ENCODE peak calls at places on chromosomes 16 and 17, in ten cellular contexts. One of them, this sample, is unnamed.
A peak's percentile ranks its signal among the peaks of the same experiment; 100 is the strongest.

GRCh38 chr17:4161179-4161559 is 18.2 kb downstream of the CYB5D2 start:
- DNase-seq in cardiac fibroblast: peak; percentile 96
- DNase-seq in PC-3: peak; percentile 86
- DNase-seq in fibroblast of villous mesenchyme: peak; percentile 97
- DNase-seq in glutamatergic neuron: no peak
- DNase-seq in body of pancreas: no peak
- DNase-seq in WERI-Rb-1: no peak
- DNase-seq in A673: no peak
- DNase-seq in kidney epithelial cell: peak; percentile 63
- DNase-seq in CD4-positive, alpha-beta T cell: no peak
- DNase-seq in this sample: peak; percentile 92

GRCh38 chr16:9821331-9821730 is 360.9 kb downstream of the GRIN2A start:
- DNase-seq in cardiac fibroblast: no peak
- DNase-seq in PC-3: no peak
- DNase-seq in fibroblast of villous mesenchyme: no peak
- DNase-seq in glutamatergic neuron: no peak
- DNase-seq in body of pancreas: no peak
- DNase-seq in WERI-Rb-1: no peak
- DNase-seq in A673: no peak
- DNase-seq in kidney epithelial cell: no peak
- DNase-seq in CD4-positive, alpha-beta T cell: no peak
- DNase-seq in this sample: no peak

GRCh38 chr16:2287916-2288547 is 20.1 kb upstream of the RNPS1 start:
- DNase-seq in cardiac fibroblast: no peak
- DNase-seq in PC-3: no peak
- DNase-seq in fibroblast of villous mesenchyme: no peak
- DNase-seq in glutamatergic neuron: no peak
- DNase-seq in body of pancreas: no peak
- DNase-seq in WERI-Rb-1: no peak
- DNase-seq in A673: no peak
- DNase-seq in kidney epithelial cell: no peak
- DNase-seq in CD4-positive, alpha-beta T cell: no peak
- DNase-seq in this sample: no peak

GRCh38 chr17:602436-602835 is 112.2 kb downstream of the VPS53 start:
- DNase-seq in cardiac fibroblast: no peak
- DNase-seq in PC-3: no peak
- DNase-seq in fibroblast of villous mesenchyme: peak; percentile 94
- DNase-seq in glutamatergic neuron: no peak
- DNase-seq in body of pancreas: no peak
- DNase-seq in WERI-Rb-1: no peak
- DNase-seq in A673: no peak
- DNase-seq in kidney epithelial cell: no peak
- DNase-seq in CD4-positive, alpha-beta T cell: no peak
- DNase-seq in this sample: no peak

GRCh38 chr16:73028263-73028662 is 19.7 kb downstream of the ZFHX3 start:
- DNase-seq in cardiac fibroblast: no peak
- DNase-seq in PC-3: no peak
- DNase-seq in fibroblast of villous mesenchyme: no peak
- DNase-seq in glutamatergic neuron: no peak
- DNase-seq in body of pancreas: peak; percentile 36
- DNase-seq in WERI-Rb-1: no peak
- DNase-seq in A673: no peak
- DNase-seq in kidney epithelial cell: no peak
- DNase-seq in CD4-positive, alpha-beta T cell: no peak
- DNase-seq in this sample: no peak

GRCh38 chr16:75627856-75628255 is 4.8 kb upstream of the ADAT1 start:
- DNase-seq in cardiac fibroblast: no peak
- DNase-seq in PC-3: no peak
- DNase-seq in fibroblast of villous mesenchyme: peak; percentile 89
- DNase-seq in glutamatergic neuron: no peak
- DNase-seq in body of pancreas: no peak
- DNase-seq in WERI-Rb-1: no peak
- DNase-seq in A673: peak; percentile 16
- DNase-seq in kidney epithelial cell: no peak
- DNase-seq in CD4-positive, alpha-beta T cell: no peak
- DNase-seq in this sample: no peak

GRCh38 chr16:69150146-69150865 is 17.9 kb downstream of the UTP4 start:
- DNase-seq in cardiac fibroblast: peak; percentile 87
- DNase-seq in PC-3: peak; percentile 74
- DNase-seq in fibroblast of villous mesenchyme: peak; percentile 86
- DNase-seq in glutamatergic neuron: peak; percentile 42
- DNase-seq in body of pancreas: peak; percentile 65
- DNase-seq in WERI-Rb-1: peak; percentile 60
- DNase-seq in A673: peak; percentile 86
- DNase-seq in kidney epithelial cell: no peak
- DNase-seq in CD4-positive, alpha-beta T cell: peak; percentile 11
- DNase-seq in this sample: peak; percentile 86

GRCh38 chr16:74455213-74455612 is 33.9 kb upstream of the CLEC18B start:
- DNase-seq in cardiac fibroblast: peak; percentile 94
- DNase-seq in PC-3: no peak
- DNase-seq in fibroblast of villous mesenchyme: peak; percentile 78
- DNase-seq in glutamatergic neuron: no peak
- DNase-seq in body of pancreas: no peak
- DNase-seq in WERI-Rb-1: no peak
- DNase-seq in A673: no peak
- DNase-seq in kidney epithelial cell: no peak
- DNase-seq in CD4-positive, alpha-beta T cell: no peak
- DNase-seq in this sample: peak; percentile 95

DNA sequence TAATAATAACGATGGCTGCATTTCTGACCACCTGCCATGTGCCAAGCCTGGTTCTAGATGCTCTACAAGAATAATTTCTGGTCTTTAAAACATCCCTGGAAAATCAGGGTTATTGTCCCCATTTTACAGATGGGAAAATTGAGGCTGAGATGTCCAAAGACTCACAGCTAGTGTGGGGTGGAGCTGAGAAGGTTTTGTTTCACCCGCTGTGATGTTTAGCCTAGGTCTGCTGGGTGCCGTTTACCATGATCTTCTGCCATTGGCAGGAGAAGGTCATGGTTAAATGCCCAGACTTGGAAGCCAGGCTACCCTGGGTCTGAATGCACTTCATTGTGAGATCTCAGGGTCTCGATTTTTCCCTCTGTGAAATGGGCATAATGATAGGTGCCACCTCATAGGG is 159.1 kb upstream of the PLCG2 start:
- DNase-seq in cardiac fibroblast: no peak
- DNase-seq in PC-3: no peak
- DNase-seq in fibroblast of villous mesenchyme: no peak
- DNase-seq in glutamatergic neuron: no peak
- DNase-seq in body of pancreas: no peak
- DNase-seq in WERI-Rb-1: no peak
- DNase-seq in A673: no peak
- DNase-seq in kidney epithelial cell: no peak
- DNase-seq in CD4-positive, alpha-beta T cell: no peak
- DNase-seq in this sample: no peak
- TF ChIP-seq CTCF in cardiac fibroblast: no peak
- TF ChIP-seq CTCF in PC-3: no peak
- TF ChIP-seq CTCF in fibroblast of villous mesenchyme: no peak
- TF ChIP-seq CTCF in glutamatergic neuron: no peak
- TF ChIP-seq CTCF in body of pancreas: no peak
- TF ChIP-seq CTCF in WERI-Rb-1: no peak
- TF ChIP-seq CTCF in A673: no peak
- TF ChIP-seq CTCF in kidney epithelial cell: no peak
- TF ChIP-seq CTCF in CD4-positive, alpha-beta T cell: no peak
- TF ChIP-seq CTCF in this sample: no peak

DNA sequence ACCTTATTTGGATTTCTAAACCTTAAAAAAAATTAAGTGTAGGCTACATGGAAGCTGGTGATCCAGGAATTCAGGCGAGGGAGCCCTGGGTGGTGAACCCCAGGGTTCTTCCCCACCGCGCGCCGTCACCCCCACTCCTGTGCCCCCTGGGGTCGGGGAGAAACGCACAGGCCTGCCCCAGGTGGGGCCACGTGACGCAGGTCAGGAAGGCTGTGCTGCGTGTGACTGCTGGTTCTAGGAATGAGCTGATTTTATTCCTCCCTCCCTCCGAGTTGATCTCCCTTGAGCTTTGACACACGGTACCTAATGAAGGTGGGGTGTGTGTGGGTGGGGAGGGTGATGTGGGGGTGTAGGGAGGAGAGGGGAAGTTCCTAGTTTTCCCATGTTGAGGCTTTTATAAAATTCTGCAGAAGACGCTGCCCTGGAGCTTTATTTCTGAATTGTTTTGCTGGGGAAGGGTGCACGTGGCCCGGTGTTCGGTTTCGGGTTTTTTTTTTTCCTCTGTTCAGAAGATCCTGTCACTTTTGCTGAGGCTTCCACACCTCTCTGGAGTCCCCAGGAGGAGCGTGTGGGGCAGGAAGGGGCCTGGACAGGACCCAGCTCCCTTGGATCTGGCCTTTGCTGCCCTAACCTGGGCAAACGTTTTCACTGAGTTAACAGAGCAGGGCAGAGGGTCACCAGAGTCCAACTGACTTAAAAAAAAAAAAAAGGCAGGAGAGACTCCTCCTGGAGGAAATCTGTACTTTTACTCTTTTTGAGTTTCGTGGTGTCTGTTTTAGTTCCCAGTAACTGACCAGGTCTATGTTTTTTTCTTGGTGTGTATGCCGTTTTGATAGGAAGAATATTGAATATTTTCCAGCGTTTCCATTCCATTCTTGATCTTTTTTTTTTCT is 55.8 kb upstream of the GSE1 start:
- DNase-seq in cardiac fibroblast: no peak
- DNase-seq in PC-3: peak; percentile 27
- DNase-seq in fibroblast of villous mesenchyme: no peak
- DNase-seq in glutamatergic neuron: no peak
- DNase-seq in body of pancreas: peak; percentile 70
- DNase-seq in WERI-Rb-1: no peak
- DNase-seq in A673: no peak
- DNase-seq in kidney epithelial cell: no peak
- DNase-seq in CD4-positive, alpha-beta T cell: peak; percentile 23
- DNase-seq in this sample: no peak
- TF ChIP-seq CTCF in cardiac fibroblast: no peak
- TF ChIP-seq CTCF in PC-3: peak; percentile 32
- TF ChIP-seq CTCF in fibroblast of villous mesenchyme: peak; percentile 33
- TF ChIP-seq CTCF in glutamatergic neuron: no peak
- TF ChIP-seq CTCF in body of pancreas: no peak
- TF ChIP-seq CTCF in WERI-Rb-1: no peak
- TF ChIP-seq CTCF in A673: peak; percentile 37
- TF ChIP-seq CTCF in kidney epithelial cell: no peak
- TF ChIP-seq CTCF in CD4-positive, alpha-beta T cell: no peak
- TF ChIP-seq CTCF in this sample: peak; percentile 23

GRCh38 chr16:31698901-31699300 is 171.2 kb downstream of the AHSP start:
- DNase-seq in cardiac fibroblast: no peak
- DNase-seq in PC-3: no peak
- DNase-seq in fibroblast of villous mesenchyme: no peak
- DNase-seq in glutamatergic neuron: no peak
- DNase-seq in body of pancreas: no peak
- DNase-seq in WERI-Rb-1: no peak
- DNase-seq in A673: no peak
- DNase-seq in kidney epithelial cell: no peak
- DNase-seq in CD4-positive, alpha-beta T cell: no peak
- DNase-seq in this sample: no peak

GRCh38 chr16:31697744-31698125 is 170.0 kb downstream of the AHSP start:
- DNase-seq in cardiac fibroblast: no peak
- DNase-seq in PC-3: no peak
- DNase-seq in fibroblast of villous mesenchyme: no peak
- DNase-seq in glutamatergic neuron: no peak
- DNase-seq in body of pancreas: no peak
- DNase-seq in WERI-Rb-1: no peak
- DNase-seq in A673: no peak
- DNase-seq in kidney epithelial cell: no peak
- DNase-seq in CD4-positive, alpha-beta T cell: no peak
- DNase-seq in this sample: no peak

GRCh38 chr16:31699601-31700000 is 171.9 kb downstream of the AHSP start:
- DNase-seq in cardiac fibroblast: no peak
- DNase-seq in PC-3: no peak
- DNase-seq in fibroblast of villous mesenchyme: no peak
- DNase-seq in glutamatergic neuron: no peak
- DNase-seq in body of pancreas: no peak
- DNase-seq in WERI-Rb-1: no peak
- DNase-seq in A673: no peak
- DNase-seq in kidney epithelial cell: no peak
- DNase-seq in CD4-positive, alpha-beta T cell: no peak
- DNase-seq in this sample: no peak

GRCh38 chr16:31695667-31696066 is 168.0 kb downstream of the AHSP start:
- DNase-seq in cardiac fibroblast: no peak
- DNase-seq in PC-3: no peak
- DNase-seq in fibroblast of villous mesenchyme: no peak
- DNase-seq in glutamatergic neuron: no peak
- DNase-seq in body of pancreas: no peak
- DNase-seq in WERI-Rb-1: no peak
- DNase-seq in A673: peak; percentile 10
- DNase-seq in kidney epithelial cell: no peak
- DNase-seq in CD4-positive, alpha-beta T cell: no peak
- DNase-seq in this sample: no peak

DNA sequence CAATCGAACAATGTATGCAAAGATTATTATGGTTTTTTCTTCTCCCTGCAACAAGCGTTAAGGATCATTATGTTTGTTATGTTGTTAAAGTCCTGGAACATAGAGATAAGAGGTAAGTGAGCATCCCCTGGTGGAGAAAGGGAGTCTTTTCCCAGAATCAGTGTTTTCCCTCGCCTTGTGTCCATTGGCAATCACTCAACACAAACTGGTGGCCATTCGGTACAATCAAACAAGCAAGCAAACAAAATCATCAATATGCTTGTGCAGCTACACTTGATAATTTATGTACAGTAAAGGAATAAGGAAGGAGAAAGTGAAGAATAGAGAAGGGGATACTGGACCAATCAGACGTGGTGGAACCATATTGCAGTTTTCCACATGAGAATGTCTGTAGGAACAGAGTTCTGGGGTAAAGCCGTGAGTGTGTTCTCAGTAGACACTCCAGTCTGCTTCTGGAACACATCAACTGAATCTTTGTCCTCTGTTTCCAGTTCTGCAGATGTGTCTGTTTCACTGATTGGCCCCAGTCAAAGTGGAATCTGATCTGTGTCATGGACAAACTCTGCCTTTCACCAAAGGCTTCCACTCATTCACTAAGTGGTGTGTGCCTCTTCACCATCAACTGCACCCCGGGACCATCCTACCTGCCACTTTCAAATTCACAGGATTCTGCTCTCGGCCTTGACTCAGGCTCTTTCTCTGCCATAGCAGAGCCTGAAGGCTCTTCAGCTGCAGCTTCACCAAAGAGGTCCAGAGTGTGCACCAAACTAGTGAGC is 169.5 kb downstream of the AHSP start:
- DNase-seq in cardiac fibroblast: peak; percentile 55
- DNase-seq in PC-3: peak; percentile 56
- DNase-seq in fibroblast of villous mesenchyme: peak; percentile 62
- DNase-seq in glutamatergic neuron: no peak
- DNase-seq in body of pancreas: no peak
- DNase-seq in WERI-Rb-1: no peak
- DNase-seq in A673: peak; percentile 72
- DNase-seq in kidney epithelial cell: no peak
- DNase-seq in CD4-positive, alpha-beta T cell: no peak
- DNase-seq in this sample: peak; percentile 57
- TF ChIP-seq CTCF in cardiac fibroblast: peak; percentile 72
- TF ChIP-seq CTCF in PC-3: peak; percentile 71
- TF ChIP-seq CTCF in fibroblast of villous mesenchyme: peak; percentile 88
- TF ChIP-seq CTCF in glutamatergic neuron: peak; percentile 52
- TF ChIP-seq CTCF in body of pancreas: peak; percentile 15
- TF ChIP-seq CTCF in WERI-Rb-1: peak; percentile 85
- TF ChIP-seq CTCF in A673: peak; percentile 72
- TF ChIP-seq CTCF in kidney epithelial cell: peak; percentile 64
- TF ChIP-seq CTCF in CD4-positive, alpha-beta T cell: peak; percentile 51
- TF ChIP-seq CTCF in this sample: peak; percentile 77

GRCh38 chr16:3458852-3459361 is 15.4 kb downstream of the NAA60 start:
- DNase-seq in cardiac fibroblast: peak; percentile 31
- DNase-seq in PC-3: peak; percentile 17
- DNase-seq in fibroblast of villous mesenchyme: peak; percentile 67
- DNase-seq in glutamatergic neuron: no peak
- DNase-seq in body of pancreas: peak; percentile 67
- DNase-seq in WERI-Rb-1: no peak
- DNase-seq in A673: no peak
- DNase-seq in kidney epithelial cell: no peak
- DNase-seq in CD4-positive, alpha-beta T cell: no peak
- DNase-seq in this sample: peak; percentile 34

GRCh38 chr16:3460585-3460984 is 17.1 kb downstream of the NAA60 start:
- DNase-seq in cardiac fibroblast: no peak
- DNase-seq in PC-3: no peak
- DNase-seq in fibroblast of villous mesenchyme: no peak
- DNase-seq in glutamatergic neuron: no peak
- DNase-seq in body of pancreas: no peak
- DNase-seq in WERI-Rb-1: no peak
- DNase-seq in A673: no peak
- DNase-seq in kidney epithelial cell: no peak
- DNase-seq in CD4-positive, alpha-beta T cell: no peak
- DNase-seq in this sample: no peak

GRCh38 chr16:3461120-3461519 is 17.6 kb downstream of the NAA60 start:
- DNase-seq in cardiac fibroblast: no peak
- DNase-seq in PC-3: no peak
- DNase-seq in fibroblast of villous mesenchyme: no peak
- DNase-seq in glutamatergic neuron: no peak
- DNase-seq in body of pancreas: no peak
- DNase-seq in WERI-Rb-1: no peak
- DNase-seq in A673: peak; percentile 45
- DNase-seq in kidney epithelial cell: no peak
- DNase-seq in CD4-positive, alpha-beta T cell: no peak
- DNase-seq in this sample: no peak

GRCh38 chr16:3459401-3460090 is 16.1 kb downstream of the NAA60 start:
- DNase-seq in cardiac fibroblast: peak; percentile 32
- DNase-seq in PC-3: peak; percentile 3
- DNase-seq in fibroblast of villous mesenchyme: no peak
- DNase-seq in glutamatergic neuron: no peak
- DNase-seq in body of pancreas: no peak
- DNase-seq in WERI-Rb-1: no peak
- DNase-seq in A673: no peak
- DNase-seq in kidney epithelial cell: no peak
- DNase-seq in CD4-positive, alpha-beta T cell: no peak
- DNase-seq in this sample: no peak

DNA sequence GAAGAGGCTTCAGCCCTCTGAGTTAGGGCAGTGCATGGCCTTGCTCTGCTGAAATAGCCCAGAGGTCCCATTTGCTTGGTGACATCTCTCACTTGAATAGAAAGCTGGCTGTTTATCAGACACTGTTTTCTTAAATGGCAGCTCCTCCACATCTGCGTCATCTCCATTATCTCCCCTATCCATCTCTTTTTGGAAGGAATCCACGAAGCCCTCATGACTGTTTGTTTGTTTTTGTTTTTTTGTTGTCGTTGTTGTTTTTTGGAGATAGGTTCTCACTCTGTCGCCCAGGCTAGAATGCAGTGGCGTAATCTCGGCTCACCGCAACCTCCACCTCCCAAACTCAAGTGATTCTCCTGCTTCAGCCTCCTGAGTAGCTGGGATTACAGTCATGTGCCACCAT is 16.6 kb downstream of the NAA60 start:
- DNase-seq in cardiac fibroblast: no peak
- DNase-seq in PC-3: no peak
- DNase-seq in fibroblast of villous mesenchyme: peak; percentile 84
- DNase-seq in glutamatergic neuron: no peak
- DNase-seq in body of pancreas: no peak
- DNase-seq in WERI-Rb-1: no peak
- DNase-seq in A673: no peak
- DNase-seq in kidney epithelial cell: no peak
- DNase-seq in CD4-positive, alpha-beta T cell: no peak
- DNase-seq in this sample: no peak
- TF ChIP-seq CTCF in cardiac fibroblast: no peak
- TF ChIP-seq CTCF in PC-3: no peak
- TF ChIP-seq CTCF in fibroblast of villous mesenchyme: no peak
- TF ChIP-seq CTCF in glutamatergic neuron: no peak
- TF ChIP-seq CTCF in body of pancreas: no peak
- TF ChIP-seq CTCF in WERI-Rb-1: no peak
- TF ChIP-seq CTCF in A673: no peak
- TF ChIP-seq CTCF in kidney epithelial cell: no peak
- TF ChIP-seq CTCF in CD4-positive, alpha-beta T cell: no peak
- TF ChIP-seq CTCF in this sample: no peak